ENCODE peak calls at places on chromosomes 5 and 9, in four cellular contexts. One of them, this sample, is unnamed.

GRCh38 chr9:109401169-109401989 is 80.5 kb upstream of the EPB41L4B start:
- DNase-seq in HT-29: peak; percentile 86
- DNase-seq in GM23338: peak; percentile 95
- DNase-seq in NCI-H460: peak; percentile 56
- DNase-seq in this sample: no peak

GRCh38 chr5:168887931-168888330 is 308.8 kb upstream of the PANK3 start:
- DNase-seq in HT-29: no peak
- DNase-seq in GM23338: no peak
- DNase-seq in NCI-H460: no peak
- DNase-seq in this sample: no peak

GRCh38 chr5:151155777-151156731 is 1.5 kb downstream of the ANXA6 start:
- DNase-seq in NCI-H460: no peak
- DNase-seq in GM23338: no peak
- DNase-seq in HT-29: no peak
- DNase-seq in this sample: no peak

GRCh38 chr9:132768932-132769894 is 98.9 kb downstream of the GTF3C4 start:
- DNase-seq in NCI-H460: peak; percentile 49
- DNase-seq in HT-29: peak; percentile 13
- DNase-seq in GM23338: peak; percentile 92
- DNase-seq in this sample: peak; percentile 35

GRCh38 chr5:56588636-56589485 is 226.5 kb upstream of the MAP3K1 start:
- DNase-seq in NCI-H460: no peak
- DNase-seq in HT-29: peak; percentile 28
- DNase-seq in GM23338: peak; percentile 57
- DNase-seq in this sample: peak; percentile 4

GRCh38 chr9:129166962-129167557 is 11.0 kb downstream of the IER5L start:
- DNase-seq in NCI-H460: peak; percentile 79
- DNase-seq in GM23338: peak; percentile 87
- DNase-seq in HT-29: peak; percentile 92
- DNase-seq in this sample: peak; percentile 67

GRCh38 chr5:8644377-8644776 is 775.4 kb downstream of the MTRR start:
- DNase-seq in NCI-H460: no peak
- DNase-seq in HT-29: no peak
- DNase-seq in GM23338: no peak
- DNase-seq in this sample: no peak

GRCh38 chr5:84017704-84018240 is 297.1 kb upstream of the HAPLN1 start:
- DNase-seq in GM23338: no peak
- DNase-seq in NCI-H460: no peak
- DNase-seq in HT-29: no peak
- DNase-seq in this sample: no peak

GRCh38 chr5:8270246-8270645 is 401.3 kb downstream of the MTRR start:
- DNase-seq in NCI-H460: no peak
- DNase-seq in GM23338: no peak
- DNase-seq in HT-29: no peak
- DNase-seq in this sample: no peak

GRCh38 chr5:18745988-18746615 is 1111.8 kb downstream of the TAF11L14 start:
- DNase-seq in HT-29: peak; percentile 87
- DNase-seq in NCI-H460: no peak
- DNase-seq in GM23338: no peak
- DNase-seq in this sample: peak; percentile 35

GRCh38 chr9:2740616-2741015 is 23.3 kb downstream of the KCNV2 start:
- DNase-seq in GM23338: no peak
- DNase-seq in HT-29: no peak
- DNase-seq in NCI-H460: no peak
- DNase-seq in this sample: no peak

GRCh38 chr9:25913806-25914205 is 235.6 kb upstream of the TUSC1 start:
- DNase-seq in NCI-H460: no peak
- DNase-seq in GM23338: no peak
- DNase-seq in HT-29: no peak
- DNase-seq in this sample: no peak

GRCh38 chr5:117893211-117893610 is 1095.1 kb downstream of the DTWD2 start:
- DNase-seq in HT-29: no peak
- DNase-seq in GM23338: no peak
- DNase-seq in NCI-H460: no peak
- DNase-seq in this sample: no peak

GRCh38 chr9:127987103-127987614 is 6.4 kb upstream of the EEIG1 start:
- DNase-seq in GM23338: no peak
- DNase-seq in HT-29: peak; percentile 86
- DNase-seq in NCI-H460: peak; percentile 46
- DNase-seq in this sample: no peak

GRCh38 chr9:133787749-133788015 is 49.5 kb upstream of the SARDH start:
- DNase-seq in NCI-H460: no peak
- DNase-seq in GM23338: peak; percentile 63
- DNase-seq in HT-29: no peak
- DNase-seq in this sample: no peak

GRCh38 chr5:151628112-151628823 is 37.1 kb upstream of the FAT2 start:
- DNase-seq in HT-29: no peak
- DNase-seq in GM23338: no peak
- DNase-seq in NCI-H460: no peak
- DNase-seq in this sample: no peak

GRCh38 chr5:177083351-177083750 is 3.4 kb upstream of the FGFR4 start:
- DNase-seq in NCI-H460: no peak
- DNase-seq in GM23338: no peak
- DNase-seq in HT-29: no peak
- DNase-seq in this sample: no peak

GRCh38 chr9:89278997-89279739 is 31.8 kb upstream of the CKS2 start:
- DNase-seq in NCI-H460: peak; percentile 41
- DNase-seq in HT-29: peak; percentile 70
- DNase-seq in GM23338: peak; percentile 85
- DNase-seq in this sample: peak; percentile 51

GRCh38 chr5:152349683-152350526 is 55.2 kb downstream of the NMUR2 start:
- DNase-seq in NCI-H460: peak; percentile 32
- DNase-seq in HT-29: peak; percentile 69
- DNase-seq in GM23338: peak; percentile 70
- DNase-seq in this sample: no peak

GRCh38 chr9:101460965-101461364 is 25.4 kb upstream of the ALDOB start:
- DNase-seq in HT-29: no peak
- DNase-seq in NCI-H460: no peak
- DNase-seq in GM23338: no peak
- DNase-seq in this sample: no peak

GRCh38 chr9:134057751-134058701 is 9.8 kb downstream of the BRD3 start:
- DNase-seq in GM23338: no peak
- DNase-seq in NCI-H460: no peak
- DNase-seq in HT-29: no peak
- DNase-seq in this sample: no peak

GRCh38 chr9:128389395-128390149 is 18.4 kb downstream of the URM1 start:
- DNase-seq in NCI-H460: no peak
- DNase-seq in GM23338: peak; percentile 58
- DNase-seq in HT-29: no peak
- DNase-seq in this sample: no peak

GRCh38 chr9:114031948-114032688 is 46.0 kb downstream of the AMBP start:
- DNase-seq in HT-29: no peak
- DNase-seq in GM23338: no peak
- DNase-seq in NCI-H460: no peak
- DNase-seq in this sample: no peak

GRCh38 chr5:54882101-54882500 is 103.3 kb downstream of the ESM1 start:
- DNase-seq in NCI-H460: no peak
- DNase-seq in HT-29: no peak
- DNase-seq in GM23338: no peak
- DNase-seq in this sample: no peak

GRCh38 chr5:7869474-7870136 is 657 bp downstream of the MTRR start:
- DNase-seq in GM23338: peak; percentile 19
- DNase-seq in HT-29: peak; percentile 36
- DNase-seq in NCI-H460: no peak
- DNase-seq in this sample: no peak

GRCh38 chr9:91500509-91501011 is 76.9 kb upstream of the NFIL3 start:
- DNase-seq in GM23338: no peak
- DNase-seq in NCI-H460: no peak
- DNase-seq in HT-29: no peak
- DNase-seq in this sample: no peak

GRCh38 chr9:127344373-127344995 is 52.5 kb upstream of the SLC2A8 start:
- DNase-seq in NCI-H460: no peak
- DNase-seq in HT-29: no peak
- DNase-seq in GM23338: no peak
- DNase-seq in this sample: no peak

GRCh38 chr9:68838245-68838644 is 133.2 kb downstream of the PIP5K1B start:
- DNase-seq in HT-29: no peak
- DNase-seq in NCI-H460: no peak
- DNase-seq in GM23338: no peak
- DNase-seq in this sample: no peak

GRCh38 chr9:23372703-23373102 is 453.3 kb downstream of the ELAVL2 start:
- DNase-seq in NCI-H460: no peak
- DNase-seq in HT-29: no peak
- DNase-seq in GM23338: no peak
- DNase-seq in this sample: no peak

GRCh38 chr9:137195525-137196220 is 4.9 kb downstream of the TPRN start:
- DNase-seq in GM23338: no peak
- DNase-seq in NCI-H460: no peak
- DNase-seq in HT-29: peak; percentile 92
- DNase-seq in this sample: no peak

GRCh38 chr5:157476699-157477408 is 16.8 kb downstream of the NIPAL4 start:
- DNase-seq in HT-29: peak; percentile 89
- DNase-seq in NCI-H460: peak; percentile 83
- DNase-seq in GM23338: peak; percentile 89
- DNase-seq in this sample: no peak

GRCh38 chr5:16546712-16547111 is 70.1 kb downstream of the RETREG1 start:
- DNase-seq in GM23338: no peak
- DNase-seq in NCI-H460: no peak
- DNase-seq in HT-29: no peak
- DNase-seq in this sample: no peak

GRCh38 chr9:95316794-95317118 is 753 bp downstream of the FANCC start:
- DNase-seq in HT-29: peak; percentile 66
- DNase-seq in NCI-H460: peak; percentile 69
- DNase-seq in GM23338: peak; percentile 95
- DNase-seq in this sample: peak; percentile 32

GRCh38 chr5:145925803-145926202 is 10.6 kb upstream of the SH3RF2 start:
- DNase-seq in NCI-H460: peak; percentile 93
- DNase-seq in HT-29: no peak
- DNase-seq in GM23338: no peak
- DNase-seq in this sample: no peak

GRCh38 chr9:95379630-95380029 is 62.1 kb upstream of the FANCC start:
- DNase-seq in GM23338: no peak
- DNase-seq in HT-29: peak; percentile 21
- DNase-seq in NCI-H460: no peak
- DNase-seq in this sample: no peak

GRCh38 chr9:108869092-108869725 is 7.1 kb downstream of the ACTL7A start:
- DNase-seq in GM23338: no peak
- DNase-seq in HT-29: no peak
- DNase-seq in NCI-H460: no peak
- DNase-seq in this sample: no peak

GRCh38 chr9:130159814-130160670 is 12.2 kb upstream of the NCS1 start:
- DNase-seq in NCI-H460: no peak
- DNase-seq in GM23338: no peak
- DNase-seq in HT-29: no peak
- DNase-seq in this sample: no peak

This sample was measured in GF-D8.